ENCODE peak calls at places on chromosomes 7 and 10, in four cellular contexts. One of them, this sample, is unnamed.

GRCh38 chr7:91894781-91895480 is 14.4 kb upstream of the MTERF1 start:
- DNase-seq in hepatocyte: no peak
- DNase-seq in AG04450: no peak
- DNase-seq in B cell: no peak
- DNase-seq in this sample: no peak

GRCh38 chr10:85794553-85794952 is 572.0 kb downstream of the GRID1 start:
- DNase-seq in hepatocyte: no peak
- DNase-seq in AG04450: no peak
- DNase-seq in B cell: no peak
- DNase-seq in this sample: no peak

GRCh38 chr7:23470290-23471089 is at the start of gene IGF2BP3:
- DNase-seq in hepatocyte: peak; percentile 94
- DNase-seq in AG04450: peak; percentile 89
- DNase-seq in B cell: peak; percentile 49
- DNase-seq in this sample: peak; percentile 61

GRCh38 chr7:111264111-111264868 is 173.4 kb downstream of the LRRN3 start:
- DNase-seq in hepatocyte: no peak
- DNase-seq in AG04450: no peak
- DNase-seq in B cell: no peak
- DNase-seq in this sample: no peak

GRCh38 chr7:76133839-76134238 is 67.9 kb upstream of the SRRM3 start:
- DNase-seq in hepatocyte: no peak
- DNase-seq in AG04450: no peak
- DNase-seq in B cell: no peak
- DNase-seq in this sample: no peak

GRCh38 chr7:77727936-77728701 is 31.9 kb downstream of the RSBN1L start:
- DNase-seq in hepatocyte: peak; percentile 10
- DNase-seq in AG04450: no peak
- DNase-seq in B cell: no peak
- DNase-seq in this sample: peak; percentile 2

GRCh38 chr10:14507156-14507555 is 176.4 kb upstream of the FRMD4A start:
- DNase-seq in hepatocyte: no peak
- DNase-seq in AG04450: no peak
- DNase-seq in B cell: no peak
- DNase-seq in this sample: no peak

GRCh38 chr10:71390921-71391690 is 5.6 kb upstream of the CDH23 start:
- DNase-seq in hepatocyte: no peak
- DNase-seq in AG04450: no peak
- DNase-seq in B cell: no peak
- DNase-seq in this sample: no peak

GRCh38 chr7:139526578-139527544 is 3.4 kb downstream of the CLEC2L start:
- DNase-seq in hepatocyte: peak; percentile 60
- DNase-seq in AG04450: peak; percentile 78
- DNase-seq in B cell: no peak
- DNase-seq in this sample: peak; percentile 40

GRCh38 chr7:19560111-19560883 is 148.5 kb downstream of the POLR1F start:
- DNase-seq in hepatocyte: peak; percentile 16
- DNase-seq in AG04450: no peak
- DNase-seq in B cell: no peak
- DNase-seq in this sample: no peak

GRCh38 chr7:37150180-37150579 is 298.5 kb downstream of the ELMO1 start:
- DNase-seq in hepatocyte: peak; percentile 19
- DNase-seq in AG04450: no peak
- DNase-seq in B cell: no peak
- DNase-seq in this sample: no peak

GRCh38 chr7:1943326-1943725 is 273.2 kb downstream of the ELFN1 start:
- DNase-seq in hepatocyte: no peak
- DNase-seq in AG04450: no peak
- DNase-seq in B cell: no peak
- DNase-seq in this sample: no peak

GRCh38 chr7:75649462-75649861 is 89.3 kb downstream of the HIP1 start:
- DNase-seq in hepatocyte: no peak
- DNase-seq in AG04450: no peak
- DNase-seq in B cell: no peak
- DNase-seq in this sample: no peak

GRCh38 chr10:35605191-35605590 is at the start of gene GJD4:
- DNase-seq in hepatocyte: no peak
- DNase-seq in AG04450: no peak
- DNase-seq in B cell: no peak
- DNase-seq in this sample: no peak

GRCh38 chr10:125165584-125166340 is 5.4 kb upstream of the CTBP2 start:
- DNase-seq in hepatocyte: no peak
- DNase-seq in AG04450: no peak
- DNase-seq in B cell: no peak
- DNase-seq in this sample: no peak

GRCh38 chr10:10332786-10333185 is 684.9 kb upstream of the CELF2 start:
- DNase-seq in hepatocyte: no peak
- DNase-seq in AG04450: no peak
- DNase-seq in B cell: no peak
- DNase-seq in this sample: no peak

GRCh38 chr7:158080899-158081445 is 506.7 kb downstream of the PTPRN2 start:
- DNase-seq in hepatocyte: no peak
- DNase-seq in AG04450: no peak
- DNase-seq in B cell: no peak
- DNase-seq in this sample: no peak

GRCh38 chr10:77290528-77291155 is 347.0 kb downstream of the KCNMA1 start:
- DNase-seq in hepatocyte: peak; percentile 32
- DNase-seq in AG04450: peak; percentile 65
- DNase-seq in B cell: no peak
- DNase-seq in this sample: peak; percentile 70

GRCh38 chr10:69262249-69262864 is 15.9 kb upstream of the HK1 start:
- DNase-seq in hepatocyte: no peak
- DNase-seq in AG04450: no peak
- DNase-seq in B cell: no peak
- DNase-seq in this sample: no peak

GRCh38 chr10:46077141-46077554 is 31.1 kb upstream of the MSMB start:
- DNase-seq in hepatocyte: no peak
- DNase-seq in AG04450: no peak
- DNase-seq in B cell: no peak
- DNase-seq in this sample: no peak

GRCh38 chr7:69710773-69711445 is 112.6 kb downstream of the AUTS2 start:
- DNase-seq in hepatocyte: no peak
- DNase-seq in AG04450: no peak
- DNase-seq in B cell: no peak
- DNase-seq in this sample: no peak

GRCh38 chr7:96017877-96018276 is 245.5 kb downstream of the DYNC1I1 start:
- DNase-seq in hepatocyte: peak; percentile 10
- DNase-seq in AG04450: no peak
- DNase-seq in B cell: no peak
- DNase-seq in this sample: no peak

GRCh38 chr7:71442492-71443196 is 310.7 kb downstream of the GALNT17 start:
- DNase-seq in hepatocyte: no peak
- DNase-seq in AG04450: no peak
- DNase-seq in B cell: no peak
- DNase-seq in this sample: no peak

GRCh38 chr10:71081229-71081560 is 131.2 kb upstream of the UNC5B start:
- DNase-seq in hepatocyte: no peak
- DNase-seq in AG04450: no peak
- DNase-seq in B cell: no peak
- DNase-seq in this sample: no peak

GRCh38 chr7:88311675-88312036 is 5.0 kb upstream of the STEAP4 start:
- DNase-seq in hepatocyte: no peak
- DNase-seq in AG04450: no peak
- DNase-seq in B cell: no peak
- DNase-seq in this sample: no peak

GRCh38 chr10:113225364-113225763 is 275.3 kb downstream of the TCF7L2 start:
- DNase-seq in hepatocyte: no peak
- DNase-seq in AG04450: no peak
- DNase-seq in B cell: no peak
- DNase-seq in this sample: no peak

GRCh38 chr7:135160858-135161653 is 9.5 kb downstream of the CYREN start:
- DNase-seq in hepatocyte: no peak
- DNase-seq in AG04450: no peak
- DNase-seq in B cell: peak; percentile 60
- DNase-seq in this sample: no peak

GRCh38 chr10:63346015-63346441 is 119.7 kb downstream of the JMJD1C start:
- DNase-seq in hepatocyte: no peak
- DNase-seq in AG04450: no peak
- DNase-seq in B cell: no peak
- DNase-seq in this sample: no peak

GRCh38 chr7:78151229-78151628 is 352.7 kb downstream of the PHTF2 start:
- DNase-seq in hepatocyte: no peak
- DNase-seq in AG04450: peak; percentile 33
- DNase-seq in B cell: no peak
- DNase-seq in this sample: peak; percentile 97

GRCh38 chr7:4706384-4707032 is 24.4 kb downstream of the FOXK1 start:
- DNase-seq in hepatocyte: no peak
- DNase-seq in AG04450: no peak
- DNase-seq in B cell: no peak
- DNase-seq in this sample: no peak

GRCh38 chr10:13700461-13701144 is 113.8 kb downstream of the PRPF18 start:
- DNase-seq in hepatocyte: no peak
- DNase-seq in AG04450: no peak
- DNase-seq in B cell: no peak
- DNase-seq in this sample: no peak

GRCh38 chr7:34096135-34096775 is 190.9 kb downstream of the BMPER start:
- DNase-seq in hepatocyte: peak; percentile 15
- DNase-seq in AG04450: peak; percentile 55
- DNase-seq in B cell: no peak
- DNase-seq in this sample: peak; percentile 93

GRCh38 chr10:114962441-114962840 is 24.4 kb downstream of the TRUB1 start:
- DNase-seq in hepatocyte: no peak
- DNase-seq in AG04450: no peak
- DNase-seq in B cell: no peak
- DNase-seq in this sample: no peak

GRCh38 chr7:159108491-159108890 is 36.2 kb downstream of the VIPR2 start:
- DNase-seq in hepatocyte: no peak
- DNase-seq in AG04450: no peak
- DNase-seq in B cell: no peak
- DNase-seq in this sample: no peak

GRCh38 chr10:35526775-35527174 is 78.4 kb upstream of the GJD4 start:
- DNase-seq in hepatocyte: no peak
- DNase-seq in AG04450: no peak
- DNase-seq in B cell: no peak
- DNase-seq in this sample: no peak

DNA sequence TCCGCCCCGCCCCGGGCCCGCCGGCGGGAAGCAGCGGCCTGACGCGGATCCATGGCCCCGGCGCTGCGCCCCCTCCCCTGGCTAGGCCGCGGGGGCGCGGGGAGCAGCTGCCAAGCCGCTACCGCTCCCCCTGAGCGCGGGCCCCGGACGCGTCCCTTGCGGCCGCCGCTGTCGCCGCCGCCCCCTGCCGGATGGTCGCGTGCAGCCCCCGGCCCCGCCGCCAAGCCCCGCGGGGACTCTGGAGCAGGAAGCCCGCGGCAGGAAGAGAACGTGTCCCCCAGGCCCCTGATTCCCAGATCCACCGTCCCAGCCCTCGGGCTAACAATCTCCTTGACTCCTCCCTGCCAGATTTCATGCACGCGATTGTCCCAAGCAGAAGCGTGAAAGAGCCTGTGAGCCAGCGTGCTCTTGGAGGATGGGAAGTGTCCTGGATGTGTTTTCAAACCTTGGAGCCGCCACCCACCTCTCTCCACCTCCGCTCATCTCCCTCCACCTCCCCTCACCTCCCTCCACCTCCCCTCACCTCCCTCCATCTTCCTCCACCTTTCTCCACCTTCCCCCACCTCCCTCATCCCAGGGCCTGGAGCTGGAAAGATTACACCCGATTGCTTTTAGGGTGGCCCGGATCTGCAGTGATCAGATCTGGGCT is 419 bp upstream of the PRTFDC1 start:
- DNase-seq in hepatocyte: peak; percentile 70
- DNase-seq in AG04450: no peak
- DNase-seq in B cell: no peak
- DNase-seq in this sample: no peak
- TF ChIP-seq CTCF in hepatocyte: peak; percentile 21
- TF ChIP-seq CTCF in AG04450: no peak
- TF ChIP-seq CTCF in B cell: peak; percentile 54
- TF ChIP-seq CTCF in this sample: no peak

GRCh38 chr10:110208614-110209398 is 1.4 kb downstream of the MXI1 start:
- DNase-seq in hepatocyte: peak; percentile 58
- DNase-seq in AG04450: no peak
- DNase-seq in B cell: peak; percentile 48
- DNase-seq in this sample: no peak
- TF ChIP-seq CTCF in hepatocyte: peak; percentile 20
- TF ChIP-seq CTCF in AG04450: peak; percentile 29
- TF ChIP-seq CTCF in B cell: no peak
- TF ChIP-seq CTCF in this sample: peak; percentile 32

DNA sequence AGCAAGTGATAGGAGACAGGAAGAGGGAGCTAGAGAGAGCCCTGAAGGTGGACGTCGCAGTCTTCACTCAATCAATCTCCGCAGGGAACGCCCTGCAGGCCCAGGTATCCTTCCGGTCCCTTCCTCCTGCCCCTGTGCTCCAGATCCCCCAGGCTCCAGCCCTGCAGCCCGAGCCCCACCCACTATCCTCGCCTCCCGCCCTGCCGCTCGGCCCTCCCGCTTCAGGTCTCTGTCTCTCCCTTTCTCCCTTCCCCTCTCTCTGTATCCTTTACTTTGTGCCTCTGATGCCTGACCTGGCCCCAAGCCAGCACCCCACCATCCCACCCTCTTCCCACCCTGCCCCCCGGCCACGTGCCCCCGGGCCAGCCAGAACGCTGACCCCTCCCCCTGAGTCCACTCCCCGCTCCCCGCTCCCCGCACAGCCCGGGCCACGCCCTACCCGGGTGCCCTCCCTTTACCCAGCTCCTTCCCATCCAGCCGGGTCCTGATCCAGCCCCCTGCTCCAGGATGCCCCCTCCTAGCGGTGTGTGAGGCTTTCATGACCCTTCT is 127.7 kb downstream of the UBE2H start:
- DNase-seq in hepatocyte: peak; percentile 83
- DNase-seq in AG04450: no peak
- DNase-seq in B cell: peak; percentile 49
- DNase-seq in this sample: no peak
- TF ChIP-seq CTCF in hepatocyte: no peak
- TF ChIP-seq CTCF in AG04450: peak; percentile 42
- TF ChIP-seq CTCF in B cell: no peak
- TF ChIP-seq CTCF in this sample: peak; percentile 45

GRCh38 chr10:61355211-61355610 is 98.0 kb downstream of the TMEM26 start:
- DNase-seq in hepatocyte: no peak
- DNase-seq in AG04450: no peak
- DNase-seq in B cell: no peak
- DNase-seq in this sample: no peak

GRCh38 chr10:61350794-61351193 is 102.4 kb downstream of the TMEM26 start:
- DNase-seq in hepatocyte: no peak
- DNase-seq in AG04450: no peak
- DNase-seq in B cell: no peak
- DNase-seq in this sample: no peak

GRCh38 chr10:61354538-61354937 is 98.6 kb downstream of the TMEM26 start:
- DNase-seq in hepatocyte: no peak
- DNase-seq in AG04450: no peak
- DNase-seq in B cell: no peak
- DNase-seq in this sample: no peak

GRCh38 chr10:61346946-61347345 is 106.2 kb downstream of the TMEM26 start:
- DNase-seq in hepatocyte: no peak
- DNase-seq in AG04450: no peak
- DNase-seq in B cell: no peak
- DNase-seq in this sample: no peak

DNA sequence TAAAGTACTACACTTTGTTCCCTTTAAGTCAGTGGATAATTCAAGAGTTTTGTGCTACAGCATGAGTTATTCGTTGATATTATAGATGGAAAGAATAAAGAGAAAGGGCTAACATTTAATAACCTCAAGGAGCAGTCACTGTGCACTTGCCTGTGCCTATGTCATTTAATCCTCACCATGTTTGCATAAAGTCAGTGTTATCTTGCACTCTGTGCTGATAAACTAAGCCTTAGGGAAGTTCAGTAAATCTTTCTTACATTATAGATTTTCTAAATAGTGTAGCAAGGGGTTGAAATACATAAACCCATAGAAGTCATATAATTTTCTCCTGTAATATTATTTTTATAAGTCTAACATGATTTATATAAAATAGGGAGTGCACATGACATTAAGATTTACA is 103.1 kb downstream of the TMEM26 start:
- DNase-seq in hepatocyte: no peak
- DNase-seq in AG04450: no peak
- DNase-seq in B cell: no peak
- DNase-seq in this sample: no peak
- TF ChIP-seq CTCF in hepatocyte: no peak
- TF ChIP-seq CTCF in AG04450: no peak
- TF ChIP-seq CTCF in B cell: no peak
- TF ChIP-seq CTCF in this sample: no peak

This sample was measured in AG09319.